ENCODE peak calls at places on chromosome 19, in five cellular contexts. One of them, this sample, is unnamed.

GRCh38 chr19:19606021-19606420 is 12.5 kb downstream of the PBX4 start:
- DNase-seq in EH: no peak
- DNase-seq in activated CD4-positive, CD25-positive, alpha-beta regulatory T cell treated with anti-CD3 and anti-CD28 coated beads, Interleukin-2, amount 50 U/mL, for 72 hours: no peak
- DNase-seq in activated B cell treated with CpG ODN at 0.5 μM for 24 hours: no peak
- DNase-seq in CD8-positive, alpha-beta T cell: peak
- DNase-seq in this sample: peak

GRCh38 chr19:9040131-9040530 is 29.9 kb upstream of the MUC16 start:
- DNase-seq in EH: no peak
- DNase-seq in activated CD4-positive, CD25-positive, alpha-beta regulatory T cell treated with anti-CD3 and anti-CD28 coated beads, Interleukin-2, amount 50 U/mL, for 72 hours: no peak
- DNase-seq in activated B cell treated with CpG ODN at 0.5 μM for 24 hours: no peak
- DNase-seq in CD8-positive, alpha-beta T cell: no peak
- DNase-seq in this sample: no peak

GRCh38 chr19:41426952-41427646 is at the start of gene B3GNT8:
- DNase-seq in EH: peak
- DNase-seq in activated CD4-positive, CD25-positive, alpha-beta regulatory T cell treated with anti-CD3 and anti-CD28 coated beads, Interleukin-2, amount 50 U/mL, for 72 hours: peak
- DNase-seq in activated B cell treated with CpG ODN at 0.5 μM for 24 hours: no peak
- DNase-seq in CD8-positive, alpha-beta T cell: peak
- DNase-seq in this sample: peak

GRCh38 chr19:2973229-2973628 is 4.1 kb upstream of the TLE6 start:
- DNase-seq in EH: no peak
- DNase-seq in activated CD4-positive, CD25-positive, alpha-beta regulatory T cell treated with anti-CD3 and anti-CD28 coated beads, Interleukin-2, amount 50 U/mL, for 72 hours: no peak
- DNase-seq in activated B cell treated with CpG ODN at 0.5 μM for 24 hours: no peak
- DNase-seq in CD8-positive, alpha-beta T cell: no peak
- DNase-seq in this sample: no peak

GRCh38 chr19:6577410-6578125 is 13.4 kb downstream of the CD70 start:
- DNase-seq in EH: no peak
- DNase-seq in activated CD4-positive, CD25-positive, alpha-beta regulatory T cell treated with anti-CD3 and anti-CD28 coated beads, Interleukin-2, amount 50 U/mL, for 72 hours: no peak
- DNase-seq in activated B cell treated with CpG ODN at 0.5 μM for 24 hours: peak
- DNase-seq in CD8-positive, alpha-beta T cell: no peak
- DNase-seq in this sample: no peak

GRCh38 chr19:3115411-3115810 is 20.4 kb upstream of the GNA15 start:
- DNase-seq in EH: no peak
- DNase-seq in activated CD4-positive, CD25-positive, alpha-beta regulatory T cell treated with anti-CD3 and anti-CD28 coated beads, Interleukin-2, amount 50 U/mL, for 72 hours: no peak
- DNase-seq in activated B cell treated with CpG ODN at 0.5 μM for 24 hours: no peak
- DNase-seq in CD8-positive, alpha-beta T cell: no peak
- DNase-seq in this sample: no peak

GRCh38 chr19:41030651-41031050 is 39.6 kb downstream of the CYP2B6 start:
- DNase-seq in EH: no peak
- DNase-seq in activated CD4-positive, CD25-positive, alpha-beta regulatory T cell treated with anti-CD3 and anti-CD28 coated beads, Interleukin-2, amount 50 U/mL, for 72 hours: no peak
- DNase-seq in activated B cell treated with CpG ODN at 0.5 μM for 24 hours: no peak
- DNase-seq in CD8-positive, alpha-beta T cell: no peak
- DNase-seq in this sample: no peak

GRCh38 chr19:45322311-45322710 is 364 bp downstream of the CKM start:
- DNase-seq in EH: no peak
- DNase-seq in activated CD4-positive, CD25-positive, alpha-beta regulatory T cell treated with anti-CD3 and anti-CD28 coated beads, Interleukin-2, amount 50 U/mL, for 72 hours: no peak
- DNase-seq in activated B cell treated with CpG ODN at 0.5 μM for 24 hours: no peak
- DNase-seq in CD8-positive, alpha-beta T cell: no peak
- DNase-seq in this sample: no peak

GRCh38 chr19:1445185-1445931 is 4.6 kb upstream of the APC2 start:
- DNase-seq in EH: peak
- DNase-seq in activated CD4-positive, CD25-positive, alpha-beta regulatory T cell treated with anti-CD3 and anti-CD28 coated beads, Interleukin-2, amount 50 U/mL, for 72 hours: peak
- DNase-seq in activated B cell treated with CpG ODN at 0.5 μM for 24 hours: peak
- DNase-seq in CD8-positive, alpha-beta T cell: peak
- DNase-seq in this sample: peak

GRCh38 chr19:18789883-18790565 is 1.1 kb downstream of the COMP start:
- DNase-seq in EH: peak
- DNase-seq in activated CD4-positive, CD25-positive, alpha-beta regulatory T cell treated with anti-CD3 and anti-CD28 coated beads, Interleukin-2, amount 50 U/mL, for 72 hours: no peak
- DNase-seq in activated B cell treated with CpG ODN at 0.5 μM for 24 hours: peak
- DNase-seq in CD8-positive, alpha-beta T cell: no peak
- DNase-seq in this sample: peak

GRCh38 chr19:16849168-16849567 is 20.0 kb downstream of the SIN3B start:
- DNase-seq in EH: peak
- DNase-seq in activated CD4-positive, CD25-positive, alpha-beta regulatory T cell treated with anti-CD3 and anti-CD28 coated beads, Interleukin-2, amount 50 U/mL, for 72 hours: no peak
- DNase-seq in activated B cell treated with CpG ODN at 0.5 μM for 24 hours: no peak
- DNase-seq in CD8-positive, alpha-beta T cell: no peak
- DNase-seq in this sample: no peak

GRCh38 chr19:39596911-39597310 is 5.4 kb upstream of the LGALS13 start:
- DNase-seq in EH: no peak
- DNase-seq in activated CD4-positive, CD25-positive, alpha-beta regulatory T cell treated with anti-CD3 and anti-CD28 coated beads, Interleukin-2, amount 50 U/mL, for 72 hours: no peak
- DNase-seq in activated B cell treated with CpG ODN at 0.5 μM for 24 hours: no peak
- DNase-seq in CD8-positive, alpha-beta T cell: no peak
- DNase-seq in this sample: no peak

This sample was measured in Peyer's patch.